ENCODE peak calls at places on chromosomes 5 and 9, in nine cellular contexts. M is ovary, G is body of pancreas, C is upper lobe of right lung, X is bronchial epithelial cell, P is stomach, Z is heart left ventricle, L is Peyer's patch, T is left lung. A is an unnamed sample.
A peak's percentile ranks its signal among the peaks of the same experiment; 100 is the strongest.

GRCh38 chr9:32706004-32706749 is 70.7 kb upstream of the TAF1L start:
- DNase-seq in M (no peak), G (no peak), C (no peak), X (peak; percentile 20), P (no peak), Z (no peak), L (no peak), T (no peak), A (no peak)

GRCh38 chr5:172150514-172151425 is 37.3 kb downstream of the STK10 start:
- DNase-seq in M (no peak), G (no peak), C (peak; percentile 83), X (no peak), P (peak; percentile 49), Z (peak; percentile 83), L (peak; percentile 71), T (peak; percentile 91), A (peak; percentile 57)

GRCh38 chr5:120252839-120253238 is 211.3 kb upstream of the PRR16 start:
- DNase-seq in M (peak; percentile 16), G (no peak), C (no peak), X (peak; percentile 45), P (no peak), Z (no peak), L (no peak), T (no peak), A (no peak)

GRCh38 chr5:610744-611730 is 1.1 kb upstream of the CEP72 start:
- DNase-seq in M (no peak), G (no peak), C (no peak), X (no peak), P (no peak), Z (no peak), L (peak; percentile 31), T (no peak), A (no peak)

GRCh38 chr9:36808246-36808645 is 225.8 kb downstream of the PAX5 start:
- DNase-seq in M (no peak), G (no peak), C (no peak), X (no peak), P (no peak), Z (no peak), L (no peak), T (no peak), A (no peak)

GRCh38 chr9:87530716-87531115 is 33.0 kb downstream of the DAPK1 start:
- DNase-seq in M (no peak), G (no peak), C (no peak), X (no peak), P (no peak), Z (no peak), L (no peak), T (no peak), A (no peak)

GRCh38 chr5:175246242-175246891 is 197.6 kb downstream of the DRD1 start:
- DNase-seq in M (no peak), G (no peak), C (no peak), X (peak; percentile 94), P (no peak), Z (no peak), L (no peak), T (no peak), A (no peak)

GRCh38 chr9:121924700-121925099 is 168.4 kb downstream of the TTLL11 start:
- DNase-seq in M (no peak), G (peak; percentile 35), C (no peak), X (no peak), P (no peak), Z (no peak), L (no peak), T (no peak), A (no peak)

GRCh38 chr9:93111001-93111370 is 15.0 kb downstream of the CARD19 start:
- DNase-seq in M (peak; percentile 12), G (peak; percentile 10), C (peak; percentile 53), X (no peak), P (no peak), Z (peak; percentile 17), L (peak; percentile 38), T (peak; percentile 61), A (no peak)

GRCh38 chr5:16446993-16447392 is 18.6 kb downstream of the ZNF622 start:
- DNase-seq in M (no peak), G (no peak), C (no peak), X (no peak), P (no peak), Z (no peak), L (no peak), T (no peak), A (no peak)

GRCh38 chr9:123081824-123082223 is 48.4 kb downstream of the GPR21 start:
- DNase-seq in M (no peak), G (no peak), C (no peak), X (peak; percentile 42), P (no peak), Z (no peak), L (no peak), T (no peak), A (no peak)

DNA sequence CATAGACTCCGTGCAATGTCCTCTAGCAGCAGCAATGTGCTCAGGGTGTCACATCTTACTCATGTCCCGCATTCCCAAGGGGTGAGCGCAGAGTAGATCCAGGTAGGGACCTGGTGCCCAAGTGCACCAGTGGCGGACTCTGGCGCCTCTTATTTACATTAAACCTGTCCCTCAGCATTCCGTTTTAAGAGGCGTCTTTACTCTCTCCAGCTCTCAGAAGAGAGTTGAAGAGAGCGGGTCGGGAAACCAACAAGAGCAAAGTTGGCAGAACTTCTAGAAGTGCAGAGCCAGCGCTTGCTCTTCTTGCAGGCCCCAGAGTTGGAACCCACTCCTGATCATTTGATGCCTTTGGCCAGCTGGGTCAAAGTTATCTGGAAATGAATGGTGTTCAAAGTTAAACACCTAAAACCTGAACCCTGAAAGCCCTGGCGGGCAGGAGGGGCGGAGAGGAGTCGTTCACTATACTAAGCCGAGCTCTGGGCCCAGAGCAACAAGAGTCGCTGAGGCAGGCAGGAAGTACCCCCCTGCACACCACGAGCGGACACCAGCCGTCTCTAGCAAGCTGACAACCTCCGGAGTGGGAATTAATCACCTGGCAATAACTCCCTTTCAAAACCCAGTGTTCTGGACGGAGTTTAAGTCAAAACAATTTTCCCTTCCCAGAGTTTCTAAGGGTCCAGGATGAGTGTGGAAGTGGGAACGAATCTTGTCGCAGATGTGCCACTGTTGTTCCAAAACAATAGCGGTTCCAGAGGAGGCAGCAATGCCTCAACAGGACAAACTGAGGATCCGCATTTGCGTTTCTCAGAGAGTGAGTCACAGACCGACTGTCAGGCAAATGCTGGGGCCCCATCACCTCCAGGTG is 122.8 kb downstream of the TMEM161B start:
- DNase-seq in M (no peak), G (no peak), C (peak; percentile 75), X (peak; percentile 20), P (no peak), Z (peak; percentile 28), L (no peak), T (peak; percentile 61), A (no peak)
- H3K4me3 ChIP-seq in M (no peak overlapping the region), G (no peak overlapping the region), C (peak overlapping the region; percentile 27), X (no peak overlapping the region), P (peak overlapping the region; percentile 21), Z (peak overlapping the region; percentile 21), L (no peak overlapping the region), T (no peak overlapping the region), A (no peak overlapping the region)

DNA sequence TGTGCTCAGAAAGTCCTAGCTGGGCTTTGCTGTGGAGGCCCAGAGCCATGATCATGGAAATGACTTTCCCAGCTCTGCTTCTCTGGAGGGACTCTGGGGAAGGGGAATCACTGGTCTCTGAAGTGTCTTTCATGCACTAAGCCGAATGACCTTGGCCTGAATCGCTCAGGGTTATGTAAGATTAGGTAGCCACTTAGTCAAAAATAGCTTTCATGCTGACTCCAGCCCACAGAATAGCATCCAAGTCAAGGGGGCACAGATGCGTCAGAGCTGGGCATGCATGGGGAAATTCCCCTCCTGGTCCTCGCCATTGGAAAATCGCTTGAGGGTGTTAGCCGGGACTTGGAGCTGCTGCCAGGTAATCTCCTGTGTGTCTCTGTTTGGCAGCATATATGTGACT is 36.1 kb upstream of the PPARGC1B start:
- DNase-seq in M (no peak), G (no peak), C (no peak), X (peak; percentile 20), P (no peak), Z (peak; percentile 85), L (no peak), T (no peak), A (no peak)
- H3K27me3 ChIP-seq in M (no peaks in the 10 kb centered on the region), G (no peaks in the 10 kb centered on the region), C (no peaks in the 10 kb centered on the region), X (peaks cover 29% of the 10 kb centered on the region), P (no peaks in the 10 kb centered on the region), Z (no peaks in the 10 kb centered on the region), L (no peaks in the 10 kb centered on the region), T (no peaks in the 10 kb centered on the region), A (no peaks in the 10 kb centered on the region)

GRCh38 chr9:110126986-110127864 is 80.7 kb downstream of the C9orf152 start:
- DNase-seq in M (peak; percentile 81), G (peak; percentile 33), C (no peak), X (no peak), P (peak; percentile 33), Z (peak; percentile 93), L (peak; percentile 60), T (no peak), A (no peak)
- TF ChIP-seq CTCF in M (no peak), G (no peak), C (no peak), X (no peak), P (no peak), Z (no peak), L (no peak), T (no peak), A (no peak)

GRCh38 chr9:129460323-129461261 is 160.3 kb downstream of the C9orf50 start:
- DNase-seq in M (peak; percentile 99), G (peak; percentile 98), C (peak; percentile 97), X (peak; percentile 81), P (peak; percentile 97), Z (peak; percentile 99), L (peak; percentile 97), T (peak; percentile 98), A (peak; percentile 87)

GRCh38 chr9:129457325-129457779 is 163.5 kb downstream of the C9orf50 start:
- DNase-seq in M (no peak), G (no peak), C (no peak), X (no peak), P (no peak), Z (no peak), L (no peak), T (no peak), A (no peak)

GRCh38 chr9:129459550-129460322 is 161.2 kb downstream of the C9orf50 start:
- DNase-seq in M (no peak), G (no peak), C (no peak), X (no peak), P (no peak), Z (no peak), L (no peak), T (peak; percentile 84), A (no peak)

GRCh38 chr9:129458155-129458661 is 162.7 kb downstream of the C9orf50 start:
- DNase-seq in M (no peak), G (peak; percentile 29), C (peak; percentile 75), X (no peak), P (peak; percentile 60), Z (peak; percentile 74), L (peak; percentile 72), T (peak; percentile 87), A (peak; percentile 71)

DNA sequence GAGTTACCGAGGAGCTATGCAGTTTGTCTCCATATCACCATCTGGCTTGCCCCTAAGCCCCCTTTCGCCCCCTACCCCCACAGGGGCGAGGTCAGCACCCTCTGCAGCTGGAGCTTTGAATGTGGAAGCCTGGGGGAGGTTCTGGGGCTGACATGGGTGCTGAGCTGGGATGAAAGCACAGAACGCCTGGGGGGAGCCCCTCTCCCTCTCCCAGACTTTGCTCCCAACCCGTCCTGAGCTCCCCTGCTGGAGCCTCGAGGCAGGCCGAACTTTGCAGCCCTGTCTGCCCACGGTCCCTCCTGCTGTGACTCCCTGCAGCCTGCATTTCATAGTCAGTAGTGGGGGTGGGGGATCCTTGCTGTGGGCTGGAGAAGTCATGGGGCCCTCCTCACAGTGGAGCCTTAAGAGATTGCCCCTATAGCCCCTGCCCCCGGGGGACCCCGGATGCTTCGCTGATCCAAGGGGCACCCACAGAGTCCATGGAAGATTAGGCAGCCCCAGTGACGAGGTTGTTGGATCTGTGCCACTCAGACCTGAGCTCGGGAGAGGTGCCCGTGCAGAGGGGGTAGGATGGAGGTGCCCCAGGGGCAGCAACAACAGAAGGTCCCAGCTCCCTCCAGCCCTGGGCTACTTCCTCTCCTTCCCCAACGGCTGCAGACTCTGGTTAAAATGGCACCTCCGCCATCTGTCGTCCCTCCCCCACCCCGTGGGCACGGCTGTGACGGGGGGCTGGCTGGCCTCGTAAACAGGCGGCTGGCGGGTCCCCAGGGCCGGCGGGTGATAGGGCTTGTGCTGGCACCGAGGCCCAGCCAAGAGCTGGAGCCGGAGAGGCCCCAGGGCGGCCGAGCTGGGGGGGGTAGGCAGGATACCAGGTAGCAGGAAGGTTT is 162.0 kb downstream of the C9orf50 start:
- DNase-seq in M (peak; percentile 67), G (peak; percentile 85), C (peak; percentile 72), X (no peak), P (peak; percentile 86), Z (peak; percentile 80), L (peak; percentile 68), T (peak; percentile 87), A (no peak)
- H3K4me3 ChIP-seq in M (no peak overlapping the region), G (no peak overlapping the region), C (no peak overlapping the region), X (no peak overlapping the region), P (peak overlapping the region; percentile 21), Z (peak overlapping the region; percentile 7), L (no peak overlapping the region), T (no peak overlapping the region), A (peak overlapping the region; percentile 24)

A was measured in CD8-positive, alpha-beta T cell.